ENCODE peak calls at places on chromosomes 2 and 18, in six cellular contexts. One of them, this sample, is unnamed. For H3K4me1, the result is how much of the 10 kb centered on the place peaks cover.

GRCh38 chr2:157413342-157414035 is 30.4 kb downstream of the CYTIP start:
- ATAC-seq in HepG2: no peak
- ATAC-seq in GM12878: peak
- ATAC-seq in K562: no peak
- ATAC-seq in A549: no peak
- ATAC-seq in upper lobe of left lung: peak
- ATAC-seq in this sample: peak

GRCh38 chr2:118268268-118268667 is 180.0 kb downstream of the INSIG2 start:
- ATAC-seq in HepG2: no peak
- ATAC-seq in GM12878: no peak
- ATAC-seq in K562: no peak
- ATAC-seq in A549: no peak
- ATAC-seq in upper lobe of left lung: no peak
- ATAC-seq in this sample: no peak

GRCh38 chr2:186496401-186496800 is 10.3 kb downstream of the ZC3H15 start:
- ATAC-seq in HepG2: no peak
- ATAC-seq in GM12878: no peak
- ATAC-seq in K562: no peak
- ATAC-seq in A549: peak
- ATAC-seq in upper lobe of left lung: no peak
- ATAC-seq in this sample: no peak

GRCh38 chr2:8103085-8103708 is 578.7 kb upstream of the ID2 start:
- ATAC-seq in HepG2: peak
- ATAC-seq in GM12878: no peak
- ATAC-seq in K562: no peak
- ATAC-seq in A549: peak
- ATAC-seq in upper lobe of left lung: no peak
- ATAC-seq in this sample: no peak

GRCh38 chr2:215619022-215619958 is 183.4 kb upstream of the FN1 start:
- ATAC-seq in HepG2: peak
- ATAC-seq in GM12878: peak
- ATAC-seq in K562: peak
- ATAC-seq in A549: peak
- ATAC-seq in upper lobe of left lung: no peak
- ATAC-seq in this sample: no peak

GRCh38 chr2:158197940-158198339 is 96.3 kb downstream of the UPP2 start:
- ATAC-seq in HepG2: no peak
- ATAC-seq in GM12878: no peak
- ATAC-seq in K562: no peak
- ATAC-seq in A549: no peak
- ATAC-seq in upper lobe of left lung: no peak
- ATAC-seq in this sample: no peak

GRCh38 chr2:64792995-64793639 is 139.4 kb upstream of the SERTAD2 start:
- ATAC-seq in HepG2: no peak
- ATAC-seq in GM12878: no peak
- ATAC-seq in K562: no peak
- ATAC-seq in A549: no peak
- ATAC-seq in upper lobe of left lung: no peak
- ATAC-seq in this sample: no peak

GRCh38 chr2:68811364-68811763 is 59.8 kb downstream of the BMP10 start:
- ATAC-seq in HepG2: no peak
- ATAC-seq in GM12878: no peak
- ATAC-seq in K562: no peak
- ATAC-seq in A549: no peak
- ATAC-seq in upper lobe of left lung: no peak
- ATAC-seq in this sample: no peak

GRCh38 chr18:63162271-63163014 is 157.1 kb downstream of the BCL2 start:
- ATAC-seq in HepG2: no peak
- ATAC-seq in GM12878: peak
- ATAC-seq in K562: no peak
- ATAC-seq in A549: no peak
- ATAC-seq in upper lobe of left lung: no peak
- ATAC-seq in this sample: peak

GRCh38 chr2:115303-115702 is 69.0 kb upstream of the FAM110C start:
- ATAC-seq in HepG2: peak
- ATAC-seq in GM12878: no peak
- ATAC-seq in K562: no peak
- ATAC-seq in A549: no peak
- ATAC-seq in upper lobe of left lung: peak
- ATAC-seq in this sample: no peak

GRCh38 chr2:9287400-9288059 is 80.9 kb downstream of the ASAP2 start:
- ATAC-seq in HepG2: peak
- ATAC-seq in GM12878: no peak
- ATAC-seq in K562: no peak
- ATAC-seq in A549: peak
- ATAC-seq in upper lobe of left lung: no peak
- ATAC-seq in this sample: no peak

GRCh38 chr2:118251427-118251826 is 163.2 kb downstream of the INSIG2 start:
- ATAC-seq in HepG2: no peak
- ATAC-seq in GM12878: no peak
- ATAC-seq in K562: no peak
- ATAC-seq in A549: no peak
- ATAC-seq in upper lobe of left lung: no peak
- ATAC-seq in this sample: no peak

GRCh38 chr2:109280804-109281203 is 151.8 kb downstream of the SH3RF3 start:
- ATAC-seq in HepG2: peak
- ATAC-seq in GM12878: peak
- ATAC-seq in K562: no peak
- ATAC-seq in A549: peak
- ATAC-seq in upper lobe of left lung: no peak
- ATAC-seq in this sample: no peak

GRCh38 chr2:156537147-156537546 is 101.0 kb downstream of the GPD2 start:
- ATAC-seq in HepG2: no peak
- ATAC-seq in GM12878: peak
- ATAC-seq in K562: no peak
- ATAC-seq in A549: peak
- ATAC-seq in upper lobe of left lung: peak
- ATAC-seq in this sample: peak

GRCh38 chr18:36284671-36285295 is 12.7 kb upstream of the FHOD3 start:
- ATAC-seq in HepG2: peak
- ATAC-seq in GM12878: peak
- ATAC-seq in K562: peak
- ATAC-seq in A549: peak
- ATAC-seq in upper lobe of left lung: peak
- ATAC-seq in this sample: no peak

GRCh38 chr2:29251406-29251805 is 136.2 kb downstream of the CLIP4 start:
- ATAC-seq in HepG2: no peak
- ATAC-seq in GM12878: no peak
- ATAC-seq in K562: no peak
- ATAC-seq in A549: no peak
- ATAC-seq in upper lobe of left lung: no peak
- ATAC-seq in this sample: no peak

GRCh38 chr2:19738707-19739106 is 163.1 kb downstream of the TTC32 start:
- ATAC-seq in HepG2: no peak
- ATAC-seq in GM12878: no peak
- ATAC-seq in K562: no peak
- ATAC-seq in A549: no peak
- ATAC-seq in upper lobe of left lung: no peak
- ATAC-seq in this sample: peak

GRCh38 chr2:129658430-129658829 is 321.0 kb upstream of the RAB6C start:
- ATAC-seq in HepG2: no peak
- ATAC-seq in GM12878: no peak
- ATAC-seq in K562: no peak
- ATAC-seq in A549: no peak
- ATAC-seq in upper lobe of left lung: no peak
- ATAC-seq in this sample: no peak

GRCh38 chr18:36372902-36373301 is 75.4 kb downstream of the FHOD3 start:
- ATAC-seq in HepG2: peak
- ATAC-seq in GM12878: peak
- ATAC-seq in K562: peak
- ATAC-seq in A549: no peak
- ATAC-seq in upper lobe of left lung: no peak
- ATAC-seq in this sample: no peak

GRCh38 chr2:220837226-220837625 is 734.9 kb downstream of the EPHA4 start:
- ATAC-seq in HepG2: no peak
- ATAC-seq in GM12878: no peak
- ATAC-seq in K562: no peak
- ATAC-seq in A549: no peak
- ATAC-seq in upper lobe of left lung: no peak
- ATAC-seq in this sample: no peak

GRCh38 chr2:127655209-127656073 is 9.5 kb downstream of the GPR17 start:
- ATAC-seq in HepG2: peak
- ATAC-seq in GM12878: no peak
- ATAC-seq in K562: no peak
- ATAC-seq in A549: no peak
- ATAC-seq in upper lobe of left lung: no peak
- ATAC-seq in this sample: no peak

GRCh38 chr2:241035818-241036396 is 37.5 kb downstream of the SNED1 start:
- ATAC-seq in HepG2: no peak
- ATAC-seq in GM12878: peak
- ATAC-seq in K562: no peak
- ATAC-seq in A549: no peak
- ATAC-seq in upper lobe of left lung: peak
- ATAC-seq in this sample: no peak

GRCh38 chr2:191274404-191274803 is 29.2 kb downstream of the MYO1B start:
- ATAC-seq in HepG2: no peak
- ATAC-seq in GM12878: peak
- ATAC-seq in K562: no peak
- ATAC-seq in A549: no peak
- ATAC-seq in upper lobe of left lung: no peak
- ATAC-seq in this sample: no peak

GRCh38 chr2:231245253-231246094 is 47.0 kb downstream of the ARMC9 start:
- ATAC-seq in HepG2: peak
- ATAC-seq in GM12878: peak
- ATAC-seq in K562: no peak
- ATAC-seq in A549: peak
- ATAC-seq in upper lobe of left lung: no peak
- ATAC-seq in this sample: no peak

GRCh38 chr18:59980052-59980668 is 80.4 kb downstream of the PMAIP1 start:
- ATAC-seq in HepG2: no peak
- ATAC-seq in GM12878: no peak
- ATAC-seq in K562: peak
- ATAC-seq in A549: no peak
- ATAC-seq in upper lobe of left lung: no peak
- ATAC-seq in this sample: no peak

GRCh38 chr18:8367217-8367988 is 241.8 kb upstream of the RAB12 start:
- ATAC-seq in HepG2: no peak
- ATAC-seq in GM12878: peak
- ATAC-seq in K562: peak
- ATAC-seq in A549: peak
- ATAC-seq in upper lobe of left lung: peak
- ATAC-seq in this sample: no peak

DNA sequence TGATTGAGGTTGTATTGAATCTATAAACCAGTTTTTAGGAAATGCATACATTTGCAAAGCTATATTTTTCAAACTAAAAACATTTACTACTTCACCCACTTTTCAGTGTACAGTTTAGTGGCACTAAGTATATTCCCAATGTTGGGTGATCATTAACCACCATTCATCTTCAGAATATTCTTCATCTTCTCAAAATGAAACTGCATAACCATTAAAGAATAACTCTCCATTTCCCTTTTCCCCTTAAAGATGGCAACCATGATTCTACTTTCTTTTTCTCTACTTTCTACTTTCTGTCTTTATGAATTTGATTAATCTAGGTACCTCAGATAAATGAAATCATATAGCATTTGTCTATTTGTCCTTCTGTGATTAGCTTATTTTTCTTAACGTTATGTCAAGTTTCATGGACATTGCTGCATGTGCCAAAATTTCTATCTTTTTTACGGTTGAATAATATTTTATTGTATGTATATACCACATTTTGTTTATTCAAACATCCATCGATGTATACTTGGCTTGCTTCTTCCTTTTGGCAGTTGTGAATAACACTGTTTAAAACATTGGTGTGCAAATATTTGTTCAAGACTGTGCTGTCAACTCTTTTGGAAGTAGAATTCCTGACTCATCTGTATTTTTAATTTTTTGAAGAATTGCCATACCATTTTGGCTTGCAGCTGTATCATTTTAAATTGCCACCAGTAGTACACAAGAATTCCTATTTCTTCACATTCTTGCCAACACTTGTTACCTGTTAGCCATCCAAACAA is 104.9 kb downstream of the RPRM start:
- ATAC-seq in HepG2: no peak
- ATAC-seq in GM12878: no peak
- ATAC-seq in K562: no peak
- ATAC-seq in A549: no peak
- ATAC-seq in upper lobe of left lung: no peak
- ATAC-seq in this sample: no peak
- TF ChIP-seq CTCF in HepG2: no peak
- TF ChIP-seq CTCF in GM12878: no peak
- TF ChIP-seq CTCF in K562: no peak
- TF ChIP-seq CTCF in A549: no peak
- TF ChIP-seq CTCF in upper lobe of left lung: no peak
- TF ChIP-seq CTCF in this sample: no peak

GRCh38 chr2:236010920-236011685 is 157.1 kb downstream of the GBX2 start:
- ATAC-seq in HepG2: no peak
- ATAC-seq in GM12878: no peak
- ATAC-seq in K562: no peak
- ATAC-seq in A549: no peak
- ATAC-seq in upper lobe of left lung: no peak
- ATAC-seq in this sample: no peak
- H3K4me1 ChIP-seq in HepG2: under half
- H3K4me1 ChIP-seq in GM12878: under half
- H3K4me1 ChIP-seq in K562: under half
- H3K4me1 ChIP-seq in A549: under half
- H3K4me1 ChIP-seq in upper lobe of left lung: under half
- H3K4me1 ChIP-seq in this sample: under half

GRCh38 chr2:54079331-54079730 is 36.1 kb upstream of the ACYP2 start:
- ATAC-seq in HepG2: no peak
- ATAC-seq in GM12878: no peak
- ATAC-seq in K562: no peak
- ATAC-seq in A549: no peak
- ATAC-seq in upper lobe of left lung: no peak
- ATAC-seq in this sample: no peak
- TF ChIP-seq EP300 in HepG2: no peak
- TF ChIP-seq EP300 in GM12878: no peak
- TF ChIP-seq EP300 in K562: no peak
- TF ChIP-seq EP300 in A549: no peak
- TF ChIP-seq EP300 in upper lobe of left lung: no peak
- TF ChIP-seq EP300 in this sample: no peak

GRCh38 chr18:11729556-11729955 is 40.5 kb downstream of the GNAL start:
- ATAC-seq in HepG2: no peak
- ATAC-seq in GM12878: no peak
- ATAC-seq in K562: no peak
- ATAC-seq in A549: no peak
- ATAC-seq in upper lobe of left lung: no peak
- ATAC-seq in this sample: no peak

GRCh38 chr18:11726556-11726955 is 37.5 kb downstream of the GNAL start:
- ATAC-seq in HepG2: no peak
- ATAC-seq in GM12878: no peak
- ATAC-seq in K562: no peak
- ATAC-seq in A549: no peak
- ATAC-seq in upper lobe of left lung: no peak
- ATAC-seq in this sample: no peak

GRCh38 chr18:11733031-11733430 is 44.0 kb downstream of the GNAL start:
- ATAC-seq in HepG2: peak
- ATAC-seq in GM12878: peak
- ATAC-seq in K562: peak
- ATAC-seq in A549: peak
- ATAC-seq in upper lobe of left lung: peak
- ATAC-seq in this sample: peak

DNA sequence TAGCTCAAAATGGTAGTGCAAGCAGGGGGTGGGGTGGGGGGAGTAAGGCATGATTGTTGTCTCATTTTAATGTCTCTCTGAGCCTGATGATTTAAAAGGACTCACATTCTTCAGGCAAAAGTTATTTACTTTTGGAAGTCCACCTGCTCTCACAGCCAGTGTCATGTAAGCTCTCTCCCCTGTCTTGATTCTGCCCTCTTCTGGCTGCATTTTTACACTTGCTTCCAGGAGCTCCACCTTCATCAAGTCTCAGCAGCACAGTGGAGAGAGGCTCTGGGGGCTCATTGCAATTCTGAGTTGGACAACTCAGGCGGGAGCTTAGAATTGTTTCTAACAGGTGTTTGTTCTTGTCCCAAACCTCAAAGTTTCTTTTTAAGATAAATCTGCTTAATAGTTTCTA is 39.2 kb downstream of the GNAL start:
- ATAC-seq in HepG2: peak
- ATAC-seq in GM12878: no peak
- ATAC-seq in K562: peak
- ATAC-seq in A549: peak
- ATAC-seq in upper lobe of left lung: no peak
- ATAC-seq in this sample: no peak
- TF ChIP-seq CTCF in HepG2: peak
- TF ChIP-seq CTCF in GM12878: peak
- TF ChIP-seq CTCF in K562: peak
- TF ChIP-seq CTCF in A549: peak
- TF ChIP-seq CTCF in upper lobe of left lung: no peak
- TF ChIP-seq CTCF in this sample: no peak